ENCODE peak calls at places on chromosomes 2 and 18, in seven cellular contexts. B, P, W, N, L, O and C are unnamed samples.

GRCh38 chr2:29394311-29394710 is 279.1 kb downstream of the CLIP4 start:
- DNase-seq in B (no peak), P (no peak), W (no peak), N (no peak), L (no peak), O (no peak), C (no peak)

GRCh38 chr2:190415794-190416729 is 7.9 kb downstream of the MFSD6 start:
- DNase-seq in B (no peak), P (no peak), W (peak), N (no peak), L (no peak), O (no peak), C (no peak)

GRCh38 chr2:241269707-241270520 is 45.6 kb downstream of the HDLBP start:
- DNase-seq in B (no peak), P (no peak), W (no peak), N (no peak), L (no peak), O (no peak), C (no peak)

GRCh38 chr18:58234359-58234741 is 190.3 kb downstream of the NEDD4L start:
- DNase-seq in B (no peak), P (no peak), W (no peak), N (no peak), L (no peak), O (no peak), C (no peak)

GRCh38 chr2:240972636-240973521 is 25.5 kb upstream of the SNED1 start:
- DNase-seq in B (no peak), P (no peak), W (peak), N (no peak), L (no peak), O (peak), C (no peak)

GRCh38 chr18:23689031-23689615 is at the start of gene LAMA3:
- DNase-seq in B (peak), P (peak), W (peak), N (peak), L (peak), O (peak), C (no peak)

GRCh38 chr2:132797551-132797950 is 127.5 kb upstream of the LYPD1 start:
- DNase-seq in B (no peak), P (no peak), W (no peak), N (no peak), L (peak), O (peak), C (no peak)

GRCh38 chr2:200377774-200378336 is 71.4 kb downstream of the SPATS2L start:
- DNase-seq in B (no peak), P (no peak), W (no peak), N (no peak), L (no peak), O (no peak), C (no peak)

GRCh38 chr2:126885701-126886121 is 13.0 kb upstream of the TEX51 start:
- DNase-seq in B (no peak), P (no peak), W (no peak), N (no peak), L (no peak), O (no peak), C (no peak)